ENCODE peak calls at places on chromosome 13, in six cellular contexts. Z is uterus, I is astrocyte of the spinal cord, Y is adrenal gland, S is bronchial epithelial cell, F is A549. J is an unnamed sample.

GRCh38 chr13:108974686-108975085 is 345.3 kb downstream of the MYO16 start:
- DNase-seq in Z (no peak), I (no peak), Y (no peak), S (no peak), F (no peak), J (no peak)

GRCh38 chr13:75792526-75793187 is 156.5 kb downstream of the LMO7 start:
- DNase-seq in Z (no peak), I (no peak), Y (no peak), S (no peak), F (peak), J (no peak)

GRCh38 chr13:24341439-24341838 is 32.1 kb downstream of the C1QTNF9 start:
- DNase-seq in Z (no peak), I (peak), Y (no peak), S (peak), F (no peak), J (no peak)

GRCh38 chr13:105070452-105070851 is 1465.0 kb downstream of the EFNB2 start:
- DNase-seq in Z (no peak), I (no peak), Y (no peak), S (peak), F (peak), J (no peak)

GRCh38 chr13:19781526-19781925 is 1.2 kb downstream of the PSPC1 start:
- DNase-seq in Z (no peak), I (no peak), Y (no peak), S (no peak), F (peak), J (no peak)

GRCh38 chr13:44050450-44051063 is 170.9 kb downstream of the LACC1 start:
- DNase-seq in Z (no peak), I (peak), Y (peak), S (peak), F (peak), J (no peak)

GRCh38 chr13:50208826-50209335 is 193.6 kb downstream of the KCNRG start:
- DNase-seq in Z (no peak), I (peak), Y (peak), S (peak), F (peak), J (peak)

GRCh38 chr13:114019367-114019766 is 45.5 kb upstream of the C13orf46 start:
- DNase-seq in Z (no peak), I (no peak), Y (no peak), S (no peak), F (no peak), J (peak)

GRCh38 chr13:96822900-96823299 is 171.4 kb downstream of the OXGR1 start:
- DNase-seq in Z (no peak), I (no peak), Y (peak), S (peak), F (peak), J (peak)

GRCh38 chr13:23960566-23961156 is 63.4 kb upstream of the C1QTNF9B start:
- DNase-seq in Z (no peak), I (peak), Y (peak), S (peak), F (peak), J (no peak)

GRCh38 chr13:24233351-24233901 is 72.9 kb downstream of the SPATA13 start:
- DNase-seq in Z (no peak), I (peak), Y (no peak), S (no peak), F (no peak), J (no peak)

GRCh38 chr13:75324413-75324940 is 157.5 kb downstream of the TBC1D4 start:
- DNase-seq in Z (no peak), I (no peak), Y (no peak), S (no peak), F (no peak), J (no peak)

GRCh38 chr13:72194531-72194930 is 327.5 kb upstream of the DACH1 start:
- DNase-seq in Z (no peak), I (no peak), Y (no peak), S (no peak), F (no peak), J (peak)

GRCh38 chr13:110317496-110318195 is 10.6 kb downstream of the COL4A2 start:
- DNase-seq in Z (no peak), I (no peak), Y (no peak), S (no peak), F (no peak), J (no peak)

GRCh38 chr13:114097893-114098688 is 34.3 kb downstream of the RASA3 start:
- DNase-seq in Z (peak), I (no peak), Y (peak), S (no peak), F (no peak), J (no peak)

GRCh38 chr13:97710797-97711196 is 242.7 kb upstream of the IPO5 start:
- DNase-seq in Z (no peak), I (no peak), Y (no peak), S (peak), F (no peak), J (no peak)

GRCh38 chr13:66076417-66076816 is 1153.7 kb downstream of the PCDH9 start:
- DNase-seq in Z (no peak), I (peak), Y (no peak), S (peak), F (no peak), J (no peak)

GRCh38 chr13:104431895-104432294 is 1365.7 kb upstream of the SLC10A2 start:
- DNase-seq in Z (no peak), I (no peak), Y (no peak), S (no peak), F (no peak), J (no peak)

GRCh38 chr13:101447852-101448251 is 4.6 kb upstream of the ITGBL1 start:
- DNase-seq in Z (no peak), I (peak), Y (no peak), S (peak), F (no peak), J (no peak)

GRCh38 chr13:73849292-73849691 is 284.9 kb downstream of the KLF12 start:
- DNase-seq in Z (no peak), I (peak), Y (no peak), S (peak), F (peak), J (peak)

GRCh38 chr13:29160862-29161261 is 340.7 kb downstream of the MTUS2 start:
- DNase-seq in Z (no peak), I (no peak), Y (no peak), S (no peak), F (no peak), J (no peak)

GRCh38 chr13:23059173-23059572 is 121.6 kb upstream of the SGCG start:
- DNase-seq in Z (no peak), I (no peak), Y (no peak), S (no peak), F (no peak), J (no peak)

GRCh38 chr13:110114351-110114750 is 192.6 kb downstream of the COL4A1 start:
- DNase-seq in Z (no peak), I (no peak), Y (no peak), S (no peak), F (no peak), J (no peak)

GRCh38 chr13:111572956-111573355 is 252.5 kb downstream of the TEX29 start:
- DNase-seq in Z (no peak), I (no peak), Y (no peak), S (no peak), F (no peak), J (no peak)

GRCh38 chr13:112226320-112227002 is 149.7 kb upstream of the SPACA7 start:
- DNase-seq in Z (no peak), I (no peak), Y (no peak), S (no peak), F (no peak), J (no peak)

GRCh38 chr13:94389544-94390351 is 89.7 kb downstream of the DCT start:
- DNase-seq in Z (no peak), I (no peak), Y (no peak), S (no peak), F (no peak), J (no peak)

GRCh38 chr13:106242554-106242953 is 292.9 kb downstream of the EFNB2 start:
- DNase-seq in Z (no peak), I (no peak), Y (no peak), S (no peak), F (no peak), J (no peak)

GRCh38 chr13:53490732-53491131 is 462.1 kb downstream of the OLFM4 start:
- DNase-seq in Z (no peak), I (no peak), Y (no peak), S (no peak), F (no peak), J (no peak)

GRCh38 chr13:106455190-106455589 is 80.3 kb downstream of the EFNB2 start:
- DNase-seq in Z (no peak), I (no peak), Y (no peak), S (no peak), F (no peak), J (no peak)

GRCh38 chr13:51825681-51826254 is 19.2 kb downstream of the TMEM272 start:
- DNase-seq in Z (no peak), I (no peak), Y (no peak), S (no peak), F (no peak), J (no peak)
- TF ChIP-seq CTCF in Z (no peak), I (no peak), Y (no peak), S (no peak), F (no peak), J (no peak)

GRCh38 chr13:95556981-95557380 is 4.5 kb downstream of the CLDN10 start:
- DNase-seq in Z (no peak), I (no peak), Y (no peak), S (no peak), F (no peak), J (no peak)

GRCh38 chr13:95552208-95552538 is 347 bp upstream of the CLDN10 start:
- DNase-seq in Z (no peak), I (no peak), Y (no peak), S (no peak), F (no peak), J (no peak)

GRCh38 chr13:95553271-95553588 is 710 bp downstream of the CLDN10 start:
- DNase-seq in Z (no peak), I (no peak), Y (no peak), S (no peak), F (no peak), J (no peak)

GRCh38 chr13:95553614-95554385 is 1.3 kb downstream of the CLDN10 start:
- DNase-seq in Z (no peak), I (no peak), Y (no peak), S (peak), F (no peak), J (no peak)

DNA sequence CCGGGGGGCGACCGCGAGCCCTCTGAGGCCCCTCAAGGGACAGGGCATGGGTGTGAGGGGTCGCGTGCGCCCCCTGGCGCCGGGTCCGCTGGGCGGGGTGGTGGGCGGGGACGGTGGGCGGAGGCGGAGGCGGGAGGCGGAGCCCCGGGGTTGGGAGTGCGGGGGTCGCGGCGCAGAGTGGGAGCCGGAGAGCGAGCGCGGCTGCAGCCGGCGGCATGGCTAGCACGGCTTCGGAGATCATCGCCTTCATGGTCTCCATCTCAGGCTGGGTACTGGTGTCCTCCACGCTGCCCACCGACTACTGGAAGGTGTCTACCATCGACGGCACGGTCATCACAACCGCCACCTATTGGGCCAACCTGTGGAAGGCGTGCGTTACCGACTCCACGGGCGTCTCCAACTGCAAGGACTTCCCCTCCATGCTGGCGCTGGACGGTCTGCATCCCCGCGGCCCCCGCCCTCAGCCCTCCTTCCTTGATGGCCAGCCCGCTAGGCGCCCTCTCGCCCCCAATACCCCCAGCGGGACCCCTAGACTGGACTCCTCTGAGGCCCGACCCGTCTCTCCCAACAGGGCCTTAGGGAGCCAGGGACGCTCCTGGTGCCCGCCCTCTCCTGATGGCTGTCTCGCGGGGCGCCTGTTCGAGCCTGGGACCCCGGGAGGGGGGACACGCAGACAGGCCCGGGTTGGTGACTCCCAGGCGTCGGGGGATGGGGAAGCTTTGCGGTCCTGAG is at the start of gene CLDN10:
- DNase-seq in Z (no peak), I (no peak), Y (no peak), S (no peak), F (peak), J (no peak)
- H3K4me3 ChIP-seq in Z (peak), I (peak), Y (no peak), S (no peak), F (peak), J (no peak)

DNA sequence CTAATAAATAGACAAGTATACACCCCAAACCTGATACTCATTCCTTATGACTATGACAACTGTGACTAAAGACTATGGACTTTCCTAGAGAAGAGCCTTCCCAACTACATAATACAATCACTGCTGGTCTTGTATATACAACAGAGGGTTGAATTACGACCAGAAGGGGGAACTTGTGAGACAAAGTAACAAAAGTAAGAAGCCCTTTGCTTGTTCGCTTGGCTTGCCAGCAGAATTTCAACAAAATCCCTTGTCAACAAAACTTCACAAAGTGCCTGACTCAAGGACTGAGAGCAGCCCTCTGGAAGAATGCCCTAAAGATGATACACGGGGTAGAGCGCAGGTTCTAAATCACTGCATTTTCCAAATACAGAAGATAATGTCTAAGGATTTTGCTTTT is 99.4 kb downstream of the WASF3 start:
- DNase-seq in Z (no peak), I (peak), Y (peak), S (peak), F (no peak), J (no peak)
- TF ChIP-seq CTCF in Z (no peak), I (peak), Y (peak), S (peak), F (no peak), J (peak)

GRCh38 chr13:99974296-99974938 is 2.9 kb upstream of the ZIC5 start:
- DNase-seq in Z (peak), I (no peak), Y (no peak), S (no peak), F (no peak), J (no peak)
- H3K4me3 ChIP-seq in Z (no peak), I (no peak), Y (no peak), S (no peak), F (no peak), J (no peak)

GRCh38 chr13:26485786-26486185 is 71.7 kb upstream of the WASF3 start:
- DNase-seq in Z (peak), I (no peak), Y (no peak), S (no peak), F (no peak), J (no peak)

GRCh38 chr13:26485288-26485687 is 72.2 kb upstream of the WASF3 start:
- DNase-seq in Z (no peak), I (no peak), Y (no peak), S (no peak), F (no peak), J (no peak)

GRCh38 chr13:26488236-26489028 is 69.1 kb upstream of the WASF3 start:
- DNase-seq in Z (no peak), I (no peak), Y (no peak), S (no peak), F (no peak), J (no peak)

GRCh38 chr13:26487781-26488180 is 69.7 kb upstream of the WASF3 start:
- DNase-seq in Z (no peak), I (no peak), Y (no peak), S (no peak), F (no peak), J (no peak)

DNA sequence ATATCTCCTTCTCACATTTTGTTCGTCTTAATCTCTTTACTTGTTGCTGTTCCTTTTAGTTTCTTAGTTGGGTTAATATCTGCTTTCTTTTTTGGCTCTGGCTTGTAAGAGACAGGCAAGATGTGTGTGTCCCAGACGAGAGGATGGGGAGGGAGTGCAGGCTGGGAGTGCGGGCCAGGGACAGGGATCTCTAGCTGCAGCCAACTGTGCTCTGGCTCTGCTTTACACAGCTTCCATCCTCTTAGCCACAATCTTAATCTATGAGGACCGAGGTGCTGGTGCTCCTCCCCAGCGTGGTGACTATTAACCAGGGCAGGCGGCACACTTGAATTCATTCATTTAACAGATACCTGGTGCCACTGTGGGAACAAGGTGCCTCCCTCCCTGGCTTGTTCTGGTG is 70.9 kb upstream of the WASF3 start:
- DNase-seq in Z (peak), I (no peak), Y (no peak), S (no peak), F (no peak), J (no peak)
- TF ChIP-seq CTCF in Z (no peak), I (no peak), Y (no peak), S (no peak), F (no peak), J (no peak)

GRCh38 chr13:26498524-26499208 is 58.8 kb upstream of the WASF3 start:
- DNase-seq in Z (no peak), I (peak), Y (no peak), S (peak), F (no peak), J (no peak)

GRCh38 chr13:26495749-26496148 is 61.7 kb upstream of the WASF3 start:
- DNase-seq in Z (no peak), I (no peak), Y (no peak), S (no peak), F (no peak), J (no peak)

GRCh38 chr13:26499209-26499601 is 58.3 kb upstream of the WASF3 start:
- DNase-seq in Z (no peak), I (no peak), Y (no peak), S (peak), F (no peak), J (no peak)

GRCh38 chr13:26497991-26498423 is 59.5 kb upstream of the WASF3 start:
- DNase-seq in Z (no peak), I (peak), Y (no peak), S (peak), F (no peak), J (no peak)

DNA sequence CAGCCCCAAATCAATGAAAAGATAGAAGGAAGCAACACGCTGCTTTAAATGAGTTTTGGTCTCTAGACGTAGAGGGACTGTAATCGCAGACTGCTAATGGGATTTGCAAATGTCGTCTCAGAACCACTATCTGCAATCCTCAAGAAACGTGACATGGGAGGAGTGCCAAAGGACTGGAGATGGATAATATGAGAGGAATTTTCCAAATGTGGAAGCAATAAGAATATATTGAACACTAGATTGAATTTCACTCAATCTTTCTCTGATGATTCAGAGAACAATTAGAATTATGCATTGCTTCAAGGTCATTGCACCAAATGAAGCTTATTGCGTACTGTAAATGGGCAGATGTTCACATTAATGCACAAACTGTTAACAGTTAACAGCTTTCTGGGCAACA is 62.9 kb upstream of the WASF3 start:
- DNase-seq in Z (no peak), I (no peak), Y (no peak), S (no peak), F (no peak), J (no peak)
- H3K4me3 ChIP-seq in Z (no peak), I (no peak), Y (no peak), S (no peak), F (no peak), J (no peak)

DNA sequence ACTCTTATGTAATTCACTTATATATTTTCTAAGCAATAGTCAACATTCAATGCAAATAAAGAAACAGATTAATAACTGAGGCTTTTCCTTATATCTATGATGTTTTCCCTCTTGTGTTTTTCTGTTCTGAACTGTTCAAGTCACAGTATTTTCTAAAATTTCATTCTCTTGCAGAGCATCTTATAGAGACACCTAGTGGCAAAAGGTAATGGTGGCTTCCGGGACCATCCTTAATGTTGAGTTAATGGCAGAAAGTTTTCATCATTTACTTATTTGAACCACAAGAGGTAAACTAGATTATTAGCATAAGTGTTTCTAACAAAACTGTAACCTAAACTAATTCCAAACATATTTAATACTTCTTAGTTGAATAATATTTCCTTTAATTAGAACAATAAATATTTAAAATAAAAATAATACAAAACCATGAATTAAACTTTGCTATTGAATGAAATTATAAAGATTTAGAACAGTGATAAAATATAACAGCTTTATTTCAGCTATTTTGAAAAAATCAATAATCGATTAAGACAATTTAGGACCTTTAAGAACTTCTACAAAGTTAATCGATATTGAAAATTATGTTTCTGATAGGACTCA is 1.7 kb upstream of the SLITRK5 start:
- DNase-seq in Z (no peak), I (peak), Y (no peak), S (peak), F (peak), J (peak)
- TF ChIP-seq CTCF in Z (no peak), I (peak), Y (no peak), S (peak), F (peak), J (peak)

GRCh38 chr13:77171451-77171850 is 144.5 kb upstream of the FBXL3 start:
- DNase-seq in Z (no peak), I (no peak), Y (no peak), S (no peak), F (no peak), J (no peak)

GRCh38 chr13:77172650-77173049 is 145.7 kb upstream of the FBXL3 start:
- DNase-seq in Z (no peak), I (no peak), Y (no peak), S (no peak), F (no peak), J (no peak)

GRCh38 chr13:77177646-77178045 is 149.2 kb downstream of the MYCBP2 start:
- DNase-seq in Z (no peak), I (no peak), Y (no peak), S (no peak), F (no peak), J (no peak)

GRCh38 chr13:77180011-77180410 is 146.9 kb downstream of the MYCBP2 start:
- DNase-seq in Z (no peak), I (no peak), Y (no peak), S (no peak), F (no peak), J (no peak)

GRCh38 chr13:77176350-77176749 is 149.4 kb upstream of the FBXL3 start:
- DNase-seq in Z (no peak), I (peak), Y (no peak), S (peak), F (no peak), J (no peak)
- H3K4me3 ChIP-seq in Z (no peak), I (no peak), Y (no peak), S (no peak), F (no peak), J (no peak)

GRCh38 chr13:42758515-42758914 is 22.9 kb upstream of the FAM216B start:
- DNase-seq in Z (no peak), I (no peak), Y (no peak), S (peak), F (no peak), J (no peak)
- TF ChIP-seq CTCF in Z (no peak), I (no peak), Y (no peak), S (no peak), F (no peak), J (no peak)